ENCODE peak calls at places on chromosome 2, in eight cellular contexts. S is left ventricle myocardium inferior, M is esophagus squamous epithelium, A is AG04450, N is endodermal cell, V is body of pancreas, R is cardiac muscle cell, I is GM23248. D is an unnamed sample.

GRCh38 chr2:85174943-85175342 is 41.8 kb downstream of the TCF7L1 start:
- DNase-seq in V (no peak), S (no peak), A (no peak), N (no peak), I (no peak), R (no peak), M (no peak), D (no peak)

GRCh38 chr2:48728827-48729226 is 26.7 kb downstream of the LHCGR start:
- DNase-seq in M (no peak), R (no peak), S (no peak), N (no peak), I (no peak), V (no peak), A (no peak), D (no peak)

GRCh38 chr2:202165945-202166344 is 72.5 kb downstream of the SUMO1 start:
- DNase-seq in M (no peak), A (no peak), R (peak), N (no peak), S (no peak), V (no peak), I (peak), D (no peak)

GRCh38 chr2:205107810-205108209 is 562.5 kb downstream of the PARD3B start:
- DNase-seq in V (no peak), N (no peak), A (no peak), S (no peak), R (no peak), M (no peak), I (no peak), D (no peak)

GRCh38 chr2:56127013-56127772 is 56.6 kb upstream of the CCDC85A start:
- DNase-seq in R (no peak), A (no peak), S (no peak), V (peak), N (no peak), I (no peak), M (no peak), D (no peak)

GRCh38 chr2:167875524-167875923 is 371.9 kb downstream of the STK39 start:
- DNase-seq in M (no peak), N (no peak), A (no peak), I (no peak), R (no peak), S (no peak), V (no peak), D (no peak)

GRCh38 chr2:213119061-213119809 is 32.2 kb downstream of the IKZF2 start:
- DNase-seq in S (no peak), N (no peak), R (peak), V (no peak), M (no peak), A (peak), I (peak), D (peak)

GRCh38 chr2:223735035-223735640 is 102.2 kb downstream of the AP1S3 start:
- DNase-seq in V (no peak), S (no peak), A (no peak), M (no peak), N (no peak), R (peak), I (no peak), D (peak)

GRCh38 chr2:65017335-65017734 is 28.1 kb downstream of the SLC1A4 start:
- DNase-seq in R (no peak), S (no peak), A (no peak), N (peak), M (no peak), V (peak), I (no peak), D (no peak)

GRCh38 chr2:206368933-206369569 is 74.3 kb upstream of the ADAM23 start:
- DNase-seq in R (no peak), N (no peak), M (no peak), I (peak), V (no peak), S (no peak), A (no peak), D (no peak)

GRCh38 chr2:102040229-102040628 is 48.5 kb downstream of the IL1R2 start:
- DNase-seq in I (no peak), V (no peak), A (no peak), M (no peak), S (no peak), N (no peak), R (no peak), D (no peak)

GRCh38 chr2:26456701-26457224 is 21.2 kb downstream of the OTOF start:
- DNase-seq in N (peak), M (no peak), V (no peak), I (peak), S (no peak), R (no peak), A (no peak), D (no peak)

GRCh38 chr2:205660521-205661124 is 21.7 kb upstream of the NRP2 start:
- DNase-seq in V (no peak), N (no peak), I (peak), A (peak), R (peak), M (no peak), S (no peak), D (peak)

GRCh38 chr2:124867247-124867646 is 842.2 kb downstream of the CNTNAP5 start:
- DNase-seq in R (no peak), I (no peak), S (no peak), A (no peak), N (no peak), V (no peak), M (no peak), D (no peak)

GRCh38 chr2:112092286-112093041 is 37.4 kb downstream of the TMEM87B start:
- DNase-seq in M (no peak), V (no peak), I (peak), N (no peak), S (no peak), A (peak), R (peak), D (no peak)

GRCh38 chr2:224946911-224947310 is 95.4 kb downstream of the DOCK10 start:
- DNase-seq in R (peak), V (no peak), S (no peak), A (no peak), I (peak), M (no peak), N (no peak), D (no peak)

GRCh38 chr2:224948005-224948404 is 94.3 kb downstream of the DOCK10 start:
- DNase-seq in R (no peak), M (no peak), N (no peak), S (no peak), V (no peak), I (no peak), A (no peak), D (no peak)

GRCh38 chr2:224948859-224949258 is 93.4 kb downstream of the DOCK10 start:
- DNase-seq in S (no peak), I (peak), M (no peak), V (no peak), R (peak), N (no peak), A (no peak), D (no peak)

GRCh38 chr2:224945134-224945533 is 97.1 kb downstream of the DOCK10 start:
- DNase-seq in M (no peak), V (no peak), N (no peak), R (peak), I (no peak), A (no peak), S (no peak), D (no peak)

DNA sequence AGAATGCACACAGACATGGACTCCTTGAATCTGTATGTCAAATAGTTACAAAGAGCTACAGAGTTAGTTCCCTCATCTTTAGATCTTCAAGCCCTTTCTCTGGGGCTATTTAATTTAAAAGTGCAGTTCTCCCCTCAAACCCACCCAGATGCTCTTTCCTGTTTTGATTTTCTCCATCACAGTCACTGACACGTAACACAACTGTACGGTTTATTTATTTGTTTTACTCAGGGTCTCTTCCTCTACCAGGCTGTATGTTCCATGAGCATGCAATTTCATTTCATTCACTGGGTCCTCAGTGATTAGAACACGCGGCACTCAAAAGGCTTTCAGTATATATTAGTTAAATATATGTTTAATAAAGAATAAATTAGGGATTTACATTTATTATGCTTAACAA is 94.7 kb downstream of the DOCK10 start:
- DNase-seq in I (no peak), S (no peak), R (no peak), V (no peak), A (no peak), M (no peak), N (no peak), D (no peak)
- H3K27ac ChIP-seq in I (peak), S (no peak), R (no peak), V (no peak), A (no peak), M (peak), N (no peak), D (no peak)

GRCh38 chr2:234203135-234203984 is 152.9 kb downstream of the SPP2 start:
- DNase-seq in S (no peak), I (peak), V (no peak), A (peak), M (no peak), R (peak), N (no peak), D (peak)
- H3K27ac ChIP-seq in S (no peak), I (peak), V (peak), A (peak), M (peak), R (no peak), N (no peak), D (peak)

DNA sequence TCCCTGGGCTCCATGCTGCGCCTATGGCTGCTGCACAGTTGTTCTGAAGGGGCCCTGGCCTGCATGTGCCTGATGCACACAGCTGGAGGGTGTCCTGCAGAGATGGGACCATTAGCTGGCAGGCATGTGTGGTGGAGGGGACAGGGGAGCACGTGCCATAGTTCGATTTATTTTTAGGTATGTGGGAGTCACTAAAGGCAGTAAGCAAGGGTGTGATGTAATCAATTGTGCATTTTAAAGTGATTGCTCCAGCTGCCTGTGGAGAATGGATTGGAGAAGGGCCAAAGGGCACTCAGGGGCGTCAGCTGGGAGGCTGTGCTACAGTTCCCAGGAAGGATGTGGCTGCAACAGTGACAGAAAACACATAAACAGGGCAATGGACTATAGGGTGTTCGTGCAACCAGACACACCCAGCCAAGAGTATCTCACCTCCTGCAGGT is 205.1 kb downstream of the ARL4C start:
- DNase-seq in R (peak), S (peak), A (no peak), N (no peak), V (peak), I (peak), M (no peak), D (no peak)
- H3K27ac ChIP-seq in R (no peak), S (peak), A (no peak), N (no peak), V (peak), I (no peak), M (peak), D (no peak)

GRCh38 chr2:54083440-54083839 is 32.0 kb upstream of the ACYP2 start:
- DNase-seq in N (no peak), R (peak), V (no peak), A (no peak), M (no peak), I (peak), S (no peak), D (no peak)

GRCh38 chr2:54081574-54081973 is 33.8 kb upstream of the ACYP2 start:
- DNase-seq in M (no peak), I (no peak), A (no peak), N (no peak), S (no peak), R (no peak), V (no peak), D (peak)

GRCh38 chr2:54085069-54085468 is 30.3 kb upstream of the ACYP2 start:
- DNase-seq in A (no peak), S (no peak), V (peak), I (no peak), R (no peak), M (no peak), N (no peak), D (no peak)

GRCh38 chr2:54084600-54084999 is 30.8 kb upstream of the ACYP2 start:
- DNase-seq in M (no peak), S (no peak), N (no peak), R (peak), I (peak), A (no peak), V (peak), D (no peak)

GRCh38 chr2:54083021-54083420 is 32.4 kb upstream of the ACYP2 start:
- DNase-seq in M (no peak), A (no peak), V (peak), N (peak), S (no peak), I (no peak), R (no peak), D (no peak)
- H3K27ac ChIP-seq in M (no peak), A (no peak), V (no peak), N (no peak), S (no peak), I (no peak), R (no peak), D (no peak)

GRCh38 chr2:43774617-43775016 is 778 bp downstream of the DYNC2LI1 start:
- DNase-seq in M (no peak), S (no peak), I (no peak), N (no peak), V (peak), A (no peak), R (no peak), D (no peak)
- H3K27ac ChIP-seq in M (peak), S (peak), I (peak), N (no peak), V (peak), A (no peak), R (peak), D (peak)

DNA sequence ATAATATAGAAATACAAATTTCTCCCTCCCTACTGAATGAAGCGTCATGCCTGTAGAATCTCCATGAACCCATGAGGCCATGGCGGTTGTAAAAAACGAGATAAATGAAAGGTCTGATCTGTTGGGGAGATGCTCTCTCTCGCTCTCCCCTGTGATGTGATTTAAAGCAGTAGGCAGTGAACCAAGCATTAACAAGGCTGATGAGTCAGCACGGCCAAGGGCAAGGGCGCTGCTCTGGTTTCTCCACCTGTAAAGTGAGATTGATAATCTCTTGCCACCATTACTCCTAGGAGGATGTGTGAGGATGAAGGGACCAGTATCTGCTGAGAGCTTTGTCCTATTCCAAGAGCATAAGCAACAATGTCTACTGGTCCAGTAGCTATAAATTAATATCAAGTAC is 553.3 kb downstream of the CMPK2 start:
- DNase-seq in I (no peak), V (no peak), S (no peak), N (no peak), A (no peak), R (no peak), M (no peak), D (no peak)
- H3K27ac ChIP-seq in I (no peak), V (no peak), S (no peak), N (no peak), A (no peak), R (no peak), M (no peak), D (no peak)